ENCODE peak calls at places on chromosomes 6 and 20, in seven cellular contexts. N is AG04449; P is aorta; L is CD8-positive, alpha-beta memory T cell; H is HuH-7.5; J is HT1080; K is glutamatergic neuron. S is an unnamed sample.

GRCh38 chr6:92369309-92369708 is 1050.0 kb downstream of the EPHA7 start:
- DNase-seq in N (no peak), P (no peak), L (no peak), H (no peak), J (no peak), K (no peak), S (no peak)

GRCh38 chr20:1001116-1001515 is 995 bp downstream of the RSPO4 start:
- DNase-seq in N (no peak), P (peak; percentile 35), L (no peak), H (no peak), J (no peak), K (no peak), S (no peak)

GRCh38 chr6:43951756-43952675 is 175.2 kb downstream of the MRPL14 start:
- DNase-seq in N (no peak), P (peak; percentile 36), L (no peak), H (no peak), J (no peak), K (no peak), S (no peak)

GRCh38 chr6:9140181-9140580 is 704.8 kb upstream of the SLC35B3 start:
- DNase-seq in N (no peak), P (no peak), L (no peak), H (no peak), J (no peak), K (no peak), S (peak; percentile 54)

GRCh38 chr6:54377776-54378175 is 69.5 kb downstream of the TINAG start:
- DNase-seq in N (no peak), P (no peak), L (no peak), H (no peak), J (no peak), K (no peak), S (no peak)

GRCh38 chr20:47774081-47774777 is 11.1 kb downstream of the SULF2 start:
- DNase-seq in N (no peak), P (no peak), L (no peak), H (no peak), J (no peak), K (no peak), S (no peak)

GRCh38 chr20:35091808-35092523 is 641 bp downstream of the TRPC4AP start:
- DNase-seq in N (no peak), P (no peak), L (peak; percentile 14), H (peak; percentile 39), J (no peak), K (no peak), S (no peak)

GRCh38 chr20:50788045-50788867 is 6.6 kb upstream of the BCAS4 start:
- DNase-seq in N (no peak), P (peak; percentile 36), L (no peak), H (peak; percentile 99), J (peak; percentile 74), K (no peak), S (peak; percentile 54)

GRCh38 chr6:51678905-51679620 is 408.4 kb downstream of the PKHD1 start:
- DNase-seq in N (no peak), P (no peak), L (no peak), H (no peak), J (peak; percentile 0), K (no peak), S (peak; percentile 77)

GRCh38 chr6:110422444-110422822 is 7.1 kb upstream of the DDO start:
- DNase-seq in N (no peak), P (no peak), L (no peak), H (no peak), J (no peak), K (no peak), S (no peak)

GRCh38 chr20:46027245-46027853 is 1.7 kb upstream of the SLC12A5 start:
- DNase-seq in N (no peak), P (no peak), L (no peak), H (peak; percentile 77), J (no peak), K (no peak), S (peak; percentile 40)

GRCh38 chr6:101178748-101179147 is 214.8 kb upstream of the GRIK2 start:
- DNase-seq in N (no peak), P (no peak), L (no peak), H (no peak), J (peak; percentile 23), K (no peak), S (peak; percentile 42)

GRCh38 chr6:7241709-7242645 is 71.0 kb downstream of the SSR1 start:
- DNase-seq in N (no peak), P (no peak), L (no peak), H (peak; percentile 59), J (peak; percentile 25), K (no peak), S (no peak)

GRCh38 chr20:25553819-25554296 is 31.5 kb downstream of the NINL start:
- DNase-seq in N (no peak), P (no peak), L (no peak), H (peak; percentile 54), J (no peak), K (no peak), S (no peak)

GRCh38 chr20:56859751-56860366 is 230.8 kb downstream of the TFAP2C start:
- DNase-seq in N (no peak), P (no peak), L (no peak), H (no peak), J (no peak), K (peak; percentile 50), S (no peak)

GRCh38 chr6:31128093-31128676 is 7.9 kb upstream of the CDSN start:
- DNase-seq in N (no peak), P (no peak), L (peak; percentile 56), H (peak; percentile 59), J (peak; percentile 39), K (peak; percentile 78), S (peak; percentile 52)

GRCh38 chr20:44057698-44058675 is 129.0 kb downstream of the JPH2 start:
- DNase-seq in N (no peak), P (no peak), L (no peak), H (no peak), J (no peak), K (no peak), S (no peak)

GRCh38 chr6:167323111-167323510 is 1.8 kb upstream of the TTLL2 start:
- DNase-seq in N (no peak), P (no peak), L (no peak), H (no peak), J (no peak), K (no peak), S (no peak)

GRCh38 chr20:24994470-24995368 is 2.2 kb upstream of the APMAP start:
- DNase-seq in N (no peak), P (peak; percentile 88), L (peak; percentile 81), H (peak; percentile 85), J (peak; percentile 70), K (peak; percentile 83), S (peak; percentile 54)

GRCh38 chr6:1724124-1724523 is 114.4 kb downstream of the FOXC1 start:
- DNase-seq in N (no peak), P (no peak), L (no peak), H (no peak), J (no peak), K (no peak), S (peak; percentile 58)

GRCh38 chr6:5766260-5766659 is 240.5 kb downstream of the NRN1 start:
- DNase-seq in N (no peak), P (no peak), L (peak; percentile 11), H (no peak), J (no peak), K (no peak), S (no peak)

GRCh38 chr6:39885691-39886090 is 48.6 kb downstream of the MOCS1 start:
- DNase-seq in N (no peak), P (no peak), L (no peak), H (no peak), J (no peak), K (no peak), S (no peak)

S was measured in bronchial epithelial cell.